ENCODE peak calls at places on chromosomes 12 and 14, in ten cellular contexts. A, T, P, W, G, K, I, S, Q and D are unnamed samples.

GRCh38 chr12:105805730-105806390 is 332.9 kb downstream of the NUAK1 start:
- DNase-seq in A (no peak), T (no peak), P (no peak), W (no peak), G (no peak), K (no peak), I (peak; percentile 44), S (no peak), Q (no peak), D (no peak)

GRCh38 chr12:3725267-3726115 is 27.4 kb downstream of the CRACR2A start:
- DNase-seq in A (no peak), T (peak; percentile 29), P (no peak), W (no peak), G (no peak), K (peak; percentile 31), I (peak; percentile 40), S (no peak), Q (no peak), D (no peak)

GRCh38 chr12:83225806-83226205 is 539.1 kb downstream of the TMTC2 start:
- DNase-seq in A (no peak), T (no peak), P (no peak), W (no peak), G (no peak), K (no peak), I (no peak), S (no peak), Q (no peak), D (no peak)

GRCh38 chr14:67580336-67581230 is 19.5 kb downstream of the PIGH start:
- DNase-seq in A (no peak), T (no peak), P (peak; percentile 53), W (no peak), G (no peak), K (no peak), I (no peak), S (no peak), Q (no peak), D (no peak)

GRCh38 chr14:33516898-33517436 is 433.9 kb downstream of the EGLN3 start:
- DNase-seq in A (no peak), T (peak; percentile 37), P (no peak), W (no peak), G (no peak), K (peak; percentile 43), I (no peak), S (no peak), Q (no peak), D (no peak)

GRCh38 chr14:31692376-31692781 is 131.2 kb downstream of the NUBPL start:
- DNase-seq in A (peak; percentile 14), T (peak; percentile 35), P (no peak), W (no peak), G (no peak), K (peak; percentile 9), I (no peak), S (no peak), Q (no peak), D (no peak)

GRCh38 chr12:128534906-128535305 is 267.9 kb downstream of the TMEM132C start:
- DNase-seq in A (no peak), T (no peak), P (no peak), W (no peak), G (no peak), K (no peak), I (no peak), S (no peak), Q (no peak), D (no peak)

GRCh38 chr12:108629824-108630476 is 3.7 kb downstream of the SELPLG start:
- DNase-seq in A (peak; percentile 42), T (peak; percentile 80), P (peak; percentile 82), W (no peak), G (no peak), K (peak; percentile 91), I (no peak), S (no peak), Q (peak; percentile 69), D (peak; percentile 82)

GRCh38 chr12:23929906-23930305 is 19.6 kb downstream of the SOX5 start:
- DNase-seq in A (no peak), T (peak; percentile 7), P (no peak), W (no peak), G (no peak), K (no peak), I (no peak), S (no peak), Q (no peak), D (no peak)

GRCh38 chr12:8890313-8891084 is 23.8 kb upstream of the PHC1 start:
- DNase-seq in A (no peak), T (peak; percentile 56), P (peak; percentile 74), W (peak; percentile 71), G (peak; percentile 43), K (peak; percentile 27), I (peak; percentile 37), S (peak; percentile 52), Q (peak; percentile 52), D (peak; percentile 78)

GRCh38 chr14:39102265-39102968 is 618 bp downstream of the SEC23A start:
- DNase-seq in A (no peak), T (peak; percentile 44), P (no peak), W (no peak), G (peak; percentile 46), K (peak; percentile 47), I (no peak), S (no peak), Q (no peak), D (no peak)

GRCh38 chr12:13124661-13125505 is 21.4 kb upstream of the GSG1 start:
- DNase-seq in A (no peak), T (peak; percentile 68), P (no peak), W (no peak), G (no peak), K (peak; percentile 82), I (no peak), S (no peak), Q (no peak), D (peak; percentile 17)

GRCh38 chr14:39582028-39582654 is 149.9 kb upstream of the FBXO33 start:
- DNase-seq in A (no peak), T (no peak), P (no peak), W (no peak), G (no peak), K (no peak), I (no peak), S (no peak), Q (no peak), D (no peak)